ENCODE peak calls at places on chromosomes 4 and X, in four cellular contexts. N is A549, O is IMR-90, M is K562. R is an unnamed sample.

GRCh38 chr4:89619230-89619962 is 217.6 kb downstream of the SNCA start:
- DNase-seq in N (no peak), O (no peak), M (no peak), R (no peak)

GRCh38 chrX:24542756-24543155 is 77.7 kb downstream of the PDK3 start:
- DNase-seq in N (no peak), O (no peak), M (no peak), R (no peak)

GRCh38 chr4:4853371-4853823 is 6.1 kb upstream of the MSX1 start:
- DNase-seq in N (no peak), O (no peak), M (no peak), R (no peak)

GRCh38 chrX:72052415-72053090 is 79.2 kb downstream of the RTL5 start:
- DNase-seq in N (no peak), O (peak), M (no peak), R (no peak)

GRCh38 chr4:169723207-169723606 is 34.5 kb downstream of the HPF1 start:
- DNase-seq in N (peak), O (no peak), M (no peak), R (peak)

GRCh38 chr4:140928880-140929279 is 172.7 kb upstream of the TBC1D9 start:
- DNase-seq in N (no peak), O (no peak), M (no peak), R (no peak)

GRCh38 chr4:93825551-93826216 is 2.9 kb upstream of the ATOH1 start:
- DNase-seq in N (no peak), O (no peak), M (no peak), R (no peak)

GRCh38 chr4:53899544-53900274 is 164.7 kb downstream of the CHIC2 start:
- DNase-seq in N (no peak), O (peak), M (no peak), R (no peak)

GRCh38 chr4:74320559-74321118 is 12.4 kb downstream of the EPGN start:
- DNase-seq in N (peak), O (peak), M (peak), R (peak)

GRCh38 chrX:37314526-37314925 is 34.6 kb upstream of the PRRG1 start:
- DNase-seq in N (no peak), O (peak), M (no peak), R (no peak)

GRCh38 chrX:22314211-22314610 is 41.5 kb downstream of the CBLL2 start:
- DNase-seq in N (no peak), O (no peak), M (no peak), R (no peak)

GRCh38 chr4:152734015-152734698 is 45.4 kb downstream of the TIGD4 start:
- DNase-seq in N (no peak), O (no peak), M (no peak), R (no peak)

GRCh38 chr4:5051210-5051691 is at the start of gene STK32B:
- DNase-seq in N (peak), O (peak), M (peak), R (peak)

GRCh38 chrX:2672084-2672483 is 19.0 kb upstream of the CD99 start:
- DNase-seq in N (no peak), O (no peak), M (no peak), R (no peak)

GRCh38 chr4:94274912-94275311 is 67.2 kb downstream of the SMARCAD1 start:
- DNase-seq in N (no peak), O (peak), M (no peak), R (no peak)

GRCh38 chr4:101218346-101218745 is 129.0 kb downstream of the PPP3CA start:
- DNase-seq in N (no peak), O (no peak), M (no peak), R (no peak)

GRCh38 chrX:7926501-7926900 is 712 bp downstream of the PNPLA4 start:
- DNase-seq in N (no peak), O (peak), M (no peak), R (no peak)

GRCh38 chrX:136030357-136031225 is 45.4 kb downstream of the SLC9A6 start:
- DNase-seq in N (no peak), O (peak), M (no peak), R (no peak)

GRCh38 chrX:129653985-129654651 is 638 bp downstream of the APLN start:
- DNase-seq in N (peak), O (no peak), M (no peak), R (peak)

GRCh38 chrX:96682516-96682915 is 2.1 kb upstream of the DIAPH2 start:
- DNase-seq in N (no peak), O (no peak), M (no peak), R (no peak)

GRCh38 chr4:25818293-25819240 is 44.2 kb downstream of the SEL1L3 start:
- DNase-seq in N (no peak), O (peak), M (no peak), R (no peak)

GRCh38 chrX:1224954-1225353 is 12.5 kb upstream of the CRLF2 start:
- DNase-seq in N (no peak), O (no peak), M (no peak), R (no peak)

GRCh38 chr4:56626963-56627362 is 54.1 kb downstream of the HOPX start:
- DNase-seq in N (no peak), O (no peak), M (no peak), R (no peak)

GRCh38 chr4:2793920-2794706 is 1.2 kb downstream of the SH3BP2 start:
- DNase-seq in N (peak), O (no peak), M (no peak), R (no peak)

GRCh38 chr4:51872283-51872997 is 29.5 kb downstream of the DCUN1D4 start:
- DNase-seq in N (no peak), O (no peak), M (no peak), R (no peak)

GRCh38 chr4:101682946-101683345 is 107.6 kb upstream of the BANK1 start:
- DNase-seq in N (no peak), O (no peak), M (no peak), R (no peak)

GRCh38 chr4:106304632-106305031 is 11.4 kb downstream of the TBCK start:
- DNase-seq in N (no peak), O (no peak), M (no peak), R (no peak)

GRCh38 chr4:5979981-5980380 is 38.2 kb downstream of the C4orf50 start:
- DNase-seq in N (peak), O (no peak), M (no peak), R (peak)

GRCh38 chr4:16582526-16582925 is 315.9 kb downstream of the LDB2 start:
- DNase-seq in N (no peak), O (no peak), M (peak), R (peak)

GRCh38 chr4:15240764-15241163 is 187.1 kb upstream of the C1QTNF7 start:
- DNase-seq in N (no peak), O (peak), M (no peak), R (no peak)

GRCh38 chrX:48458711-48459110 is 11.3 kb downstream of the SLC38A5 start:
- DNase-seq in N (no peak), O (no peak), M (no peak), R (no peak)

GRCh38 chr4:2878346-2878745 is 34.7 kb downstream of the ADD1 start:
- DNase-seq in N (no peak), O (no peak), M (no peak), R (no peak)

GRCh38 chr4:7134737-7135388 is 57.5 kb upstream of the SORCS2 start:
- DNase-seq in N (no peak), O (peak), M (no peak), R (no peak)

GRCh38 chr4:153064571-153064970 is 128.4 kb downstream of the FHDC1 start:
- DNase-seq in N (no peak), O (no peak), M (no peak), R (no peak)

GRCh38 chr4:74370912-74371311 is 6.0 kb downstream of the EREG start:
- DNase-seq in N (peak), O (peak), M (peak), R (peak)

DNA sequence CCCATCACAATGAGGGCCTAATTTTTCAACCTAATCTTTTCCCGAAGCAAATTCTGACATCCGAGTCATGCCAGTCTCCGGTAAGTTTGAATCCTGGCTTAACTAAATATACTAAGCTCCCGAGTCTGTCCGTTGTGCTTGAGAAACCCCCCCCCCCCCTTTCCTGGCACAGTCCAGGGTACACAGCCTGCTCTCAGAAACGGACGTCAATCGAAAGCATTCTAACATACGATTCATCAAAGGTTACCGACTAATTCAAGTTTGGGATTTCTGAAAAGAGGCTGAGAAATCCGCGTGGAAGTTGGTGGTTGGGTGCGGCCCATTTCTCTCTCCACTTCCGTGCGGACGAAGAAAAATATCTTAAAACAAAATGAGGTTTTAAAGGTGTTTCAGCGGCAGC is 616 bp downstream of the SDAD1 start:
- DNase-seq in N (no peak), O (peak), M (peak), R (no peak)
- TF ChIP-seq BHLHE40 in N (no peak), O (no peak), M (no peak), R (no peak)

GRCh38 chr4:78720994-78721677 is 55.0 kb upstream of the BMP2K start:
- DNase-seq in N (no peak), O (no peak), M (peak), R (no peak)
- TF ChIP-seq BHLHE40 in N (no peak), O (no peak), M (peak), R (no peak)

GRCh38 chrX:10109695-10110094 is 47.1 kb upstream of the CLCN4 start:
- DNase-seq in N (no peak), O (no peak), M (no peak), R (no peak)
- TF ChIP-seq BHLHE40 in N (no peak), O (no peak), M (no peak), R (no peak)

DNA sequence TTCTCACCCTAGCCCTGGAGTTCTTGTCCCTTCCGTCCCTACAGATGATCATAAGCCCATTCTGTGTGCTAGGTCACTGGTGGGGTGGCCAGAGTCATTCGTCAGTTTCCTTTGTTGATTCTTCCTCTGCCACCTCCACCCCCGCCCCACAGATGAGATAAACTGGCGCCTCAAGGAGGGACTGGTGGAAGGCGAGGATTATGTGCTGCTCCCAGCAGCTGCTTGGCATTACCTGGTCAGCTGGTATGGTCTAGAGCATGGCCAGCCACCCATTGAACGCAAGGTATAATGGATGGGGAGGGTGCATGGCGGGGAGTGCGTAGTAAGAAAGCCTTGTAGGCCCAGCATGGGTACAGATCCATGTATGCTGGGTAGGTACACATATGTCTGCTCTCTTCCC is 6.4 kb downstream of the USP11 start:
- DNase-seq in N (no peak), O (no peak), M (no peak), R (no peak)
- TF ChIP-seq BHLHE40 in N (no peak), O (no peak), M (no peak), R (no peak)

GRCh38 chr4:80740375-80740774 is 290.1 kb upstream of the BMP3 start:
- DNase-seq in N (no peak), O (no peak), M (no peak), R (no peak)
- TF ChIP-seq BHLHE40 in N (no peak), O (no peak), M (no peak), R (no peak)

GRCh38 chrX:119222932-119223331 is 13.2 kb upstream of the PGRMC1 start:
- DNase-seq in N (no peak), O (no peak), M (no peak), R (no peak)

GRCh38 chrX:119223784-119224183 is 12.3 kb upstream of the PGRMC1 start:
- DNase-seq in N (no peak), O (no peak), M (no peak), R (no peak)

DNA sequence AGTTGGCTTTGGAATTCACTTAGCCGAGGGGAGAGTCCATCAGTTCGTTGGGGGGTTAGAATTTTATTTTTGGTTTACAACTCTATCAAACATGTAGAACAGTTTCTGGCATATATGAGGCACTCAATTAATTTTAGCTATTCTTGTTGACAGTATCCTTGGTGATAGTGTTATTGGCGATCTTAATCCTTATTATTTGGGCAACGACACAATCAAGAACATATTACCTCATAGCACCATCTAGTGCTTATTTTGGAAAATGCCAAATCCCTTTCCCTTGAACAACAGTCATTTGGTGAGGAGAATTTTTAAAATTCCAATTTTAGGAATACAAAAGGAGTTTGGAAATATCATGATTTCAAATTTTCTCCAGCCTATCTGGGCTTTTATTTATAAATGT is 17.9 kb upstream of the PGRMC1 start:
- DNase-seq in N (no peak), O (peak), M (no peak), R (peak)
- TF ChIP-seq BHLHE40 in N (no peak), O (no peak), M (no peak), R (no peak)

GRCh38 chrX:107029752-107030151 is 29.7 kb upstream of the MORC4 start:
- DNase-seq in N (no peak), O (no peak), M (no peak), R (no peak)

DNA sequence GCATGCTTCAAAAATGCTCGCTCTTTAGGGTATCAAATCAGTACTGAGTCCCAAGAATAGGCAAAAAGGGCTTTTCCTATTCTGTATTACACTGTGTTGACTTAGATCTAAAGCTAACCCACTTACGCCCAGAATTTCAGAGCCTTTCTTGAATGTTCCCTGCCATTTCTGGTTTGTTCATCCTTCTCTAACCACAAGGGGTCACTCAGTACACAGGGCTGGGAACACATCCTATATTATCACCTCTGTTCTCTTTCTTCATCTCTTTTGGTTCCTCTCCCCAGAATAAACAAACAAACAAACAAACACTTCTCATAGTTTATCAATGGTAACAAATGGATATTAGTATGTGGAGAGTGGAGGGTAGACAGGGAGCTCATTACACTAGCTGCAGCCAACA is 25.5 kb upstream of the MORC4 start:
- DNase-seq in N (peak), O (peak), M (peak), R (peak)
- TF ChIP-seq BHLHE40 in N (no peak), O (no peak), M (no peak), R (no peak)

GRCh38 chr4:149997881-149998421 is 80.3 kb upstream of the DCLK2 start:
- DNase-seq in N (peak), O (peak), M (no peak), R (no peak)
- TF ChIP-seq BHLHE40 in N (no peak), O (peak), M (no peak), R (no peak)

GRCh38 chr4:68885545-68885944 is 66.1 kb downstream of the UGT2A3 start:
- DNase-seq in N (no peak), O (no peak), M (no peak), R (no peak)

GRCh38 chr4:68878048-68878447 is 62.3 kb downstream of the UGT2B10 start:
- DNase-seq in N (no peak), O (no peak), M (no peak), R (no peak)

GRCh38 chr4:68883870-68884269 is 67.7 kb downstream of the UGT2A3 start:
- DNase-seq in N (no peak), O (no peak), M (no peak), R (no peak)
- TF ChIP-seq BHLHE40 in N (no peak), O (no peak), M (no peak), R (no peak)

R was measured in HEK293T.